ENCODE peak calls at places on chromosomes 2 and 18, in five cellular contexts. Q is H1, R is transverse colon, B is ovary, T is A549. J is an unnamed sample.

GRCh38 chr2:120436885-120437603 is 91.1 kb downstream of the INHBB start:
- DNase-seq in R (no peak), Q (peak), T (peak), B (no peak), J (no peak)

GRCh38 chr2:128494640-128495321 is 176.1 kb upstream of the HS6ST1 start:
- DNase-seq in B (peak), T (no peak), Q (peak), R (no peak), J (no peak)

GRCh38 chr18:74456409-74457042 is 582 bp downstream of the DIPK1C start:
- DNase-seq in T (no peak), R (no peak), B (no peak), Q (peak), J (no peak)

GRCh38 chr2:1713156-1713838 is 31.0 kb downstream of the PXDN start:
- DNase-seq in Q (no peak), T (no peak), B (no peak), R (no peak), J (peak)

GRCh38 chr2:179861027-179861776 is at the start of gene ZNF385B:
- DNase-seq in R (peak), T (no peak), Q (peak), B (peak), J (peak)

GRCh38 chr2:106267997-106268396 is 73.9 kb upstream of the UXS1 start:
- DNase-seq in R (no peak), B (no peak), Q (no peak), T (no peak), J (no peak)

GRCh38 chr2:70986499-70987189 is 8.0 kb downstream of the TEX261 start:
- DNase-seq in B (no peak), T (no peak), Q (no peak), R (no peak), J (peak)

GRCh38 chr2:108396845-108397244 is 19.1 kb downstream of the SULT1C4 start:
- DNase-seq in Q (no peak), R (no peak), T (no peak), B (no peak), J (no peak)

GRCh38 chr2:53475320-53475719 is 292.3 kb upstream of the CHAC2 start:
- DNase-seq in T (no peak), B (no peak), Q (no peak), R (no peak), J (no peak)

GRCh38 chr2:235206980-235207579 is 255.3 kb downstream of the SH3BP4 start:
- DNase-seq in T (no peak), Q (peak), B (no peak), R (no peak), J (no peak)

GRCh38 chr2:23386422-23387220 is 1.6 kb downstream of the KLHL29 start:
- DNase-seq in T (peak), R (peak), Q (peak), B (no peak), J (peak)

GRCh38 chr2:98374958-98375570 is 28.8 kb downstream of the CNGA3 start:
- DNase-seq in R (no peak), B (no peak), Q (peak), T (no peak), J (no peak)

GRCh38 chr2:209314641-209315040 is 109.2 kb upstream of the MAP2 start:
- DNase-seq in R (no peak), B (no peak), Q (no peak), T (no peak), J (no peak)

GRCh38 chr2:61675204-61675603 is 137.0 kb upstream of the XPO1 start:
- DNase-seq in Q (no peak), T (no peak), B (no peak), R (no peak), J (no peak)

GRCh38 chr2:79832540-79833234 is 319.8 kb downstream of the CTNNA2 start:
- DNase-seq in T (no peak), Q (no peak), R (no peak), B (no peak), J (no peak)

GRCh38 chr2:20106746-20107145 is 55.3 kb upstream of the LAPTM4A start:
- DNase-seq in T (no peak), B (no peak), R (peak), Q (peak), J (no peak)

GRCh38 chr2:43469094-43469493 is 126.7 kb downstream of the THADA start:
- DNase-seq in Q (no peak), R (no peak), T (no peak), B (no peak), J (no peak)

GRCh38 chr2:111659361-111660281 is 224.4 kb downstream of the ANAPC1 start:
- DNase-seq in T (peak), B (no peak), R (peak), Q (no peak), J (peak)

GRCh38 chr2:105005170-105005569 is 32.7 kb upstream of the MRPS9 start:
- DNase-seq in Q (no peak), R (no peak), B (no peak), T (no peak), J (no peak)

GRCh38 chr18:59008302-59008974 is 131.2 kb upstream of the SEC11C start:
- DNase-seq in Q (peak), R (no peak), T (peak), B (no peak), J (no peak)

GRCh38 chr2:216991563-216991962 is 131.7 kb upstream of the TNP1 start:
- DNase-seq in R (no peak), T (no peak), B (peak), Q (no peak), J (peak)

GRCh38 chr2:212815453-212815852 is 276.9 kb upstream of the ERBB4 start:
- DNase-seq in R (no peak), T (no peak), B (no peak), Q (no peak), J (no peak)

GRCh38 chr2:69768217-69768616 is 26.3 kb downstream of the ANXA4 start:
- DNase-seq in R (peak), B (no peak), Q (no peak), T (no peak), J (no peak)

GRCh38 chr2:201108341-201108740 is 7.6 kb upstream of the CFLAR start:
- DNase-seq in T (no peak), R (no peak), Q (no peak), B (no peak), J (no peak)

GRCh38 chr2:75512455-75513212 is 48.1 kb downstream of the EVA1A start:
- DNase-seq in Q (no peak), R (no peak), B (no peak), T (no peak), J (no peak)

GRCh38 chr2:121092095-121092494 is 192.9 kb downstream of the TFCP2L1 start:
- DNase-seq in T (no peak), R (peak), B (no peak), Q (no peak), J (no peak)

GRCh38 chr18:36315736-36316135 is 18.2 kb downstream of the FHOD3 start:
- DNase-seq in R (no peak), B (no peak), Q (peak), T (no peak), J (no peak)

GRCh38 chr2:130798472-130799221 is 38.1 kb upstream of the ARHGEF4 start:
- DNase-seq in R (no peak), B (peak), Q (peak), T (no peak), J (no peak)

GRCh38 chr2:232892843-232893242 is 22.8 kb downstream of the SNORC start:
- DNase-seq in R (no peak), B (no peak), Q (no peak), T (no peak), J (peak)

GRCh38 chr2:20997953-20998722 is 45.7 kb downstream of the APOB start:
- DNase-seq in R (no peak), Q (no peak), T (no peak), B (no peak), J (no peak)

GRCh38 chr2:217993817-217994459 is 8.9 kb downstream of the TNS1 start:
- DNase-seq in Q (peak), R (peak), B (peak), T (peak), J (peak)

GRCh38 chr2:68646303-68646702 is 2.9 kb downstream of the PROKR1 start:
- DNase-seq in Q (no peak), R (no peak), T (no peak), B (no peak), J (no peak)

GRCh38 chr2:217790195-217790594 is 212.6 kb downstream of the TNS1 start:
- DNase-seq in R (no peak), B (peak), Q (no peak), T (no peak), J (peak)

GRCh38 chr2:31382452-31383120 is 32.0 kb downstream of the XDH start:
- DNase-seq in Q (no peak), R (no peak), B (no peak), T (no peak), J (no peak)

GRCh38 chr2:212173331-212173730 is 365.3 kb downstream of the ERBB4 start:
- DNase-seq in R (no peak), T (no peak), Q (no peak), B (no peak), J (no peak)

GRCh38 chr2:60675309-60675708 is 80.8 kb upstream of the PAPOLG start:
- DNase-seq in B (no peak), T (no peak), Q (no peak), R (no peak), J (no peak)

GRCh38 chr2:86832334-86833096 is 29.2 kb downstream of the CD8B start:
- DNase-seq in R (no peak), T (no peak), B (no peak), Q (no peak), J (no peak)

GRCh38 chr2:128973566-128973965 is 654.9 kb upstream of the HS6ST1 start:
- DNase-seq in R (no peak), Q (no peak), B (no peak), T (no peak), J (no peak)

GRCh38 chr18:36960038-36960437 is 131.1 kb downstream of the KIAA1328 start:
- DNase-seq in R (no peak), T (no peak), B (no peak), Q (no peak), J (no peak)

DNA sequence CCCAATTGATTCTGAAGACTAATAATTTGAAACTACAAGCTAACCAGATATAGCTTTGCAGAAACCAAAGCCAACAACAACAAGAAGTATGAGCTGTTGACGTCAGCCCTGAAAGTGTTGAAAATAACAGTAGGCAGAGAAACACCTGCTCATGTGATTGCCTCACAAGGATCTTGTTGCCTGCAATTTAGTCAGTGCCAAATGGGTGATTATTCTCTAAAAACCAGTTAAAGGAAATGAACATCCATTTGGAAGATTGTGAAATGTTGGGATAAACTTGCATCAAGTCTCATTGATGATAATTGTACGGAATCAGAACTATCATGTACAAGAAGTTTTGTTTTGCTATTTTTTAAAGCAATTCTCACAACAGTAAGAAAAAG is 2.8 kb downstream of the CYTIP start:
- DNase-seq in B (no peak), T (no peak), Q (no peak), R (peak), J (no peak)
- TF ChIP-seq EP300 in B (no peak), T (no peak), Q (no peak), R (no peak), J (no peak)

GRCh38 chr18:44896817-44897216 is 216.1 kb downstream of the SETBP1 start:
- DNase-seq in R (no peak), B (no peak), Q (no peak), T (no peak), J (no peak)

GRCh38 chr18:44894011-44894410 is 213.3 kb downstream of the SETBP1 start:
- DNase-seq in R (no peak), Q (no peak), B (no peak), T (no peak), J (no peak)

GRCh38 chr18:44897445-44898215 is 216.9 kb downstream of the SETBP1 start:
- DNase-seq in R (no peak), T (no peak), Q (no peak), B (no peak), J (no peak)

GRCh38 chr18:44895176-44895798 is 214.6 kb downstream of the SETBP1 start:
- DNase-seq in R (peak), B (no peak), Q (no peak), T (peak), J (no peak)

DNA sequence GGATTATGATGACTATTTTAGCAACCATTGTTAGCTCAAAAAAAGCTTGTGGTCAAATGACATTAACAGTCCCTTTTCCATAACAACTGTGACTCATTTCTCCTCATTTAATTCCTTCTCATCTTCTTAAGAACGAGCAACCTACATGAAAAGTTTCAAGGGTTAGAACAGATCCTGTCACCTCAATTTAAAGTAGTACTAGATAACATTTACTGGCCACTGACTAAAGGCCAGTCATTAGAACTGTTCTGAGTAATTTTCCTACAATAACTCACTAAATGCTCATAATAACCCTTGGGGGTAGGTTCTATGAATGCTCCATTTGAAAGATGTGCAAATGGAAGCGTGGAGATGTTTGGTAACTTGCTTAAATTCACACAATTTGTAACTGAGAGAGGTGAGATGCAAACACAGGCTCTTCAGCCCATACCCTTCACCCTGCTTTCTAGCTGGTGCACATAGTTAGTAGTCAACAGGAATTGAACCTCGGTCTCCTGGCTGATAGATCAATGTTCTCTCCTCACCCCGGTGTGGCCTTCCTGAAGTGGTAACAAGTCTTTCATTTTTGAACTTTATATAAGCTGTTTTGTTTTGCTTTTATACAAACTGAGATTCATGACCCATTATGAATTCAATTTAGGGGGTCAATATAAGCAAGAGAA is 212.5 kb downstream of the SETBP1 start:
- DNase-seq in Q (no peak), T (no peak), R (no peak), B (no peak), J (no peak)
- TF ChIP-seq EP300 in Q (no peak), T (no peak), R (no peak), B (no peak), J (no peak)

GRCh38 chr2:48337871-48338270 is 192.1 kb upstream of the STON1 start:
- DNase-seq in B (no peak), R (no peak), Q (no peak), T (no peak), J (no peak)

GRCh38 chr2:48332286-48332685 is 197.7 kb upstream of the STON1 start:
- DNase-seq in R (no peak), T (no peak), Q (no peak), B (no peak), J (no peak)

GRCh38 chr2:48328972-48329723 is 200.8 kb upstream of the STON1 start:
- DNase-seq in B (no peak), Q (no peak), R (no peak), T (no peak), J (no peak)

GRCh38 chr2:48339451-48339850 is 190.5 kb upstream of the STON1 start:
- DNase-seq in B (no peak), R (no peak), T (no peak), Q (no peak), J (no peak)

GRCh38 chr2:48334180-48334579 is 195.8 kb upstream of the STON1 start:
- DNase-seq in T (no peak), Q (no peak), B (no peak), R (no peak), J (no peak)
- TF ChIP-seq EP300 in T (no peak), Q (no peak), B (no peak), R (no peak), J (no peak)

GRCh38 chr2:219499555-219499954 is 864 bp downstream of the GMPPA start:
- DNase-seq in T (no peak), R (no peak), B (no peak), Q (no peak), J (no peak)

GRCh38 chr2:219500135-219500534 is 1.4 kb downstream of the GMPPA start:
- DNase-seq in R (no peak), T (no peak), Q (no peak), B (no peak), J (no peak)

GRCh38 chr2:219502618-219503017 is 3.9 kb downstream of the GMPPA start:
- DNase-seq in B (no peak), Q (no peak), T (no peak), R (no peak), J (no peak)

GRCh38 chr2:219501849-219502248 is 3.2 kb downstream of the GMPPA start:
- DNase-seq in Q (no peak), T (no peak), B (no peak), R (no peak), J (no peak)

DNA sequence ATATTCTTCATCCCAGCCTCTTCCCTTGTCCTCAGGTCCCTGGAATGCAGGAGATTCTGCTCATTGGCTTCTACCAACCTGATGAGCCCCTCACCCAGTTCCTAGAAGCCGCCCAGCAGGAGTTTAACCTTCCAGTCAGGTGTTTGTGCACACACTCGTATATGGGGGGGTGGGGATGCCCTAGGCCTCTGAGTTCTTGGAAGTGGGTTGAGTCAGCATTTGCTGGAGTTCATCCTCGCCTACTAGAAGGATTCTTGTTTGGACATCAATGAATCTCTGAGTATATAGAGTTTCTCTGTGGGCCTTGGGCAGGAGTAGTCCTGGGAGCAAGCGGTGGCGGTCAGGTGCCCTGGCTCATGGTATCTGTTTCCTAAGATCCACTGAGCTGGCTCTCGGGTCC is 2.8 kb downstream of the GMPPA start:
- DNase-seq in B (no peak), Q (no peak), T (no peak), R (no peak), J (no peak)
- TF ChIP-seq EP300 in B (no peak), Q (no peak), T (no peak), R (no peak), J (no peak)

GRCh38 chr2:64985457-64985856 is 3.7 kb upstream of the SLC1A4 start:
- DNase-seq in T (no peak), B (no peak), Q (no peak), R (no peak), J (no peak)
- TF ChIP-seq EP300 in T (no peak), B (no peak), Q (no peak), R (no peak), J (no peak)

DNA sequence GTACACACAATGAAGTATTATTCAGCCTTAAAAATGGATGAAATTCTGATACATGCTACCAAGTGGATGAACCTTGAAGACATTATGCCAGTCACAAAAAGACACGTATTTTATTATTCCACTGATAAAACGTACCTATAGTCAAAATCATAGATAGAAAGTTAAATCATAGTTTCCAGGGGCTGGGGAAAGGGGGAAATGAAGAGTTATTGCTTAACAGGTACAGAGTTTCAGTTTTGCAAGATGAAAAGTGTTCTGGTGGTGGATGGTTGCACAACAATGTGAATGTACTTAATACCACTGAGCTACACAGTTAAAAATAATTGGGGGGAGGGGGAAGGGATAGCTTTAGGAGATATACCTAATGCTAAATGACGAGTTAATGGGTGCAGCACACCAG is 279.0 kb upstream of the STON1 start:
- DNase-seq in B (no peak), R (no peak), Q (no peak), T (no peak), J (no peak)
- TF ChIP-seq EP300 in B (no peak), R (no peak), Q (no peak), T (no peak), J (no peak)

DNA sequence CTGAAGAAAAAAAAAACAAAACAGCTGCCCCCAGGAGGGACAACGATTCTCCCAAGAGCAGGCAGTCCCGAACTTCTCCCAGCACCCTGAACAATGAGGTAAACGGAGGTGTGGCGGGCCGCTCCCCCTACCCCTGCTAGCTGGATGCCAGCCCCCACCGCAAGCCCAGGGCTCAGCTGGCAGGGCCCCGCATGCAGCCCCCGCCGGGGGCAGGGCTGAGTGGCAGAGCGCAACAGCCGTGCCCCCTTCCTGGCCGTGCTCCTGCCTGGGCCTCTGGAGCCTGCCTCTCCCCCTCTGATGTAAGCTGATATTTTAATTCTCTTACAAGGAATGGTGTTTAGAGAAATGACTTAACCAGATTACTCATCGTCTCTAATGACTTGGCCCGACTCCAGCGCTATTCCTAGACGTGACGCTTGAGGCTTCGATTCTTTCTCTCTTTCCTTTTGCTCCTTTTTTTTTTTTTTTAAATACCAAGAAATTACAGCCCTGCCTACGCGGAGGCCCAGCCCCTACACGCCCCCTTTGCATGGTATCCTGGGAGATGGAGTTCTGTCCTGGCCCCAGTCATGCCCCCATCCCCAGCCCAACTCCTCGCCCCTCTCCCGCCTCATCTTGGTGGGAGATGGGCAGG is 4.6 kb upstream of the ARID5A start:
- DNase-seq in R (peak), Q (no peak), B (peak), T (peak), J (peak)
- TF ChIP-seq EP300 in R (peak), Q (no peak), B (peak), T (no peak), J (no peak)